ENCODE peak calls at places on chromosomes 16 and 17, in ten cellular contexts. P is thoracic aorta; O is posterior cingulate gyrus; W is NCI-H1105 treated with DMSO at 0.1 percent for 48 hours; F is RCC 7860; C is NCI-H345; X is stimulated activated CD8-positive, alpha-beta memory T cell treated with anti-CD3 and anti-CD28 coated beads, Interleukin-7, amount 100 ng/mL, for 4 hours; B is skeletal muscle cell; S is activated T-cell treated with anti-CD3 and anti-CD28 coated beads for 1 hour; U is foreskin fibroblast. K is an unnamed sample.

GRCh38 chr16:67661101-67661661 is 421 bp downstream of the PARD6A start:
- DNase-seq in O (no peak), X (no peak), C (no peak), P (no peak), S (no peak), W (peak), F (no peak), U (no peak), B (no peak), K (no peak)

GRCh38 chr16:23848958-23849357 is 13.2 kb downstream of the PRKCB start:
- DNase-seq in O (no peak), C (no peak), P (no peak), S (no peak), X (no peak), F (no peak), U (no peak), W (no peak), B (no peak), K (no peak)

GRCh38 chr16:154223-155030 is 2.0 kb downstream of the HBZ start:
- DNase-seq in B (no peak), X (no peak), F (no peak), P (no peak), C (peak), S (no peak), O (peak), W (peak), U (no peak), K (no peak)

GRCh38 chr17:29060475-29060874 is 17.5 kb downstream of the PIPOX start:
- DNase-seq in W (no peak), U (no peak), O (no peak), P (no peak), S (no peak), F (no peak), X (no peak), B (no peak), C (no peak), K (no peak)

GRCh38 chr17:3754458-3755334 is 31.0 kb downstream of the HASPIN start:
- DNase-seq in C (peak), X (peak), S (peak), U (no peak), W (peak), P (no peak), B (no peak), O (no peak), F (no peak), K (peak)

GRCh38 chr16:86919531-86920305 is 341.4 kb downstream of the FOXL1 start:
- DNase-seq in W (no peak), C (no peak), U (no peak), P (no peak), O (no peak), B (no peak), F (no peak), S (no peak), X (no peak), K (no peak)

GRCh38 chr17:81140695-81141094 is 24.6 kb upstream of the PVALEF start:
- DNase-seq in U (no peak), P (no peak), X (no peak), C (no peak), B (no peak), O (no peak), W (no peak), F (no peak), S (no peak), K (no peak)

GRCh38 chr17:57315061-57315851 is 58.9 kb downstream of the MSI2 start:
- DNase-seq in X (no peak), B (no peak), C (no peak), W (no peak), U (no peak), O (no peak), S (no peak), P (no peak), F (no peak), K (no peak)

GRCh38 chr17:32319548-32319905 is 22.4 kb downstream of the C17orf75 start:
- DNase-seq in O (peak), P (peak), X (peak), B (no peak), C (peak), F (peak), U (peak), W (peak), S (peak), K (peak)

GRCh38 chr16:22355487-22355908 is 18.9 kb downstream of the CDR2 start:
- DNase-seq in W (no peak), X (no peak), O (no peak), S (no peak), C (no peak), F (no peak), U (no peak), P (no peak), B (no peak), K (no peak)

GRCh38 chr16:17222756-17223411 is 247.9 kb downstream of the XYLT1 start:
- DNase-seq in X (no peak), S (no peak), B (no peak), C (no peak), O (no peak), F (no peak), P (no peak), U (no peak), W (no peak), K (no peak)

GRCh38 chr16:78227855-78228254 is 128.4 kb downstream of the WWOX start:
- DNase-seq in U (no peak), X (no peak), W (no peak), S (no peak), F (no peak), B (no peak), O (no peak), P (no peak), C (peak), K (no peak)